ENCODE peak calls at places on chromosome 5, in seven cellular contexts. One of them, this sample, is unnamed.

GRCh38 chr5:110441035-110441434 is 285.4 kb downstream of the TMEM232 start:
- DNase-seq in AG10803: peak
- DNase-seq in amniotic stem cell: peak
- DNase-seq in activated naive CD8-positive, alpha-beta T cell treated with anti-CD3 and anti-CD28 coated beads for 36 hours: no peak
- DNase-seq in left colon: no peak
- DNase-seq in COLO829: peak
- DNase-seq in posterior vena cava: no peak
- DNase-seq in this sample: no peak

GRCh38 chr5:139828207-139828895 is 32.7 kb downstream of the PSD2 start:
- DNase-seq in activated naive CD8-positive, alpha-beta T cell treated with anti-CD3 and anti-CD28 coated beads for 36 hours: no peak
- DNase-seq in COLO829: peak
- DNase-seq in left colon: no peak
- DNase-seq in posterior vena cava: peak
- DNase-seq in amniotic stem cell: no peak
- DNase-seq in AG10803: no peak
- DNase-seq in this sample: no peak

GRCh38 chr5:72232838-72233237 is 87.2 kb downstream of the MRPS27 start:
- DNase-seq in activated naive CD8-positive, alpha-beta T cell treated with anti-CD3 and anti-CD28 coated beads for 36 hours: no peak
- DNase-seq in left colon: no peak
- DNase-seq in amniotic stem cell: no peak
- DNase-seq in posterior vena cava: no peak
- DNase-seq in AG10803: no peak
- DNase-seq in COLO829: no peak
- DNase-seq in this sample: no peak

GRCh38 chr5:158487156-158487555 is 612.6 kb downstream of the EBF1 start:
- DNase-seq in posterior vena cava: no peak
- DNase-seq in activated naive CD8-positive, alpha-beta T cell treated with anti-CD3 and anti-CD28 coated beads for 36 hours: no peak
- DNase-seq in amniotic stem cell: no peak
- DNase-seq in COLO829: no peak
- DNase-seq in AG10803: peak
- DNase-seq in left colon: no peak
- DNase-seq in this sample: no peak

GRCh38 chr5:124162782-124163532 is 583.5 kb downstream of the ZNF608 start:
- DNase-seq in COLO829: peak
- DNase-seq in activated naive CD8-positive, alpha-beta T cell treated with anti-CD3 and anti-CD28 coated beads for 36 hours: peak
- DNase-seq in left colon: peak
- DNase-seq in posterior vena cava: no peak
- DNase-seq in AG10803: no peak
- DNase-seq in amniotic stem cell: no peak
- DNase-seq in this sample: peak

GRCh38 chr5:10034008-10034407 is 215.7 kb downstream of the ATPSCKMT start:
- DNase-seq in amniotic stem cell: no peak
- DNase-seq in activated naive CD8-positive, alpha-beta T cell treated with anti-CD3 and anti-CD28 coated beads for 36 hours: no peak
- DNase-seq in posterior vena cava: no peak
- DNase-seq in left colon: no peak
- DNase-seq in COLO829: no peak
- DNase-seq in AG10803: no peak
- DNase-seq in this sample: no peak

GRCh38 chr5:103402861-103403260 is 144.3 kb downstream of the MACIR start:
- DNase-seq in AG10803: no peak
- DNase-seq in amniotic stem cell: no peak
- DNase-seq in posterior vena cava: no peak
- DNase-seq in COLO829: no peak
- DNase-seq in left colon: no peak
- DNase-seq in activated naive CD8-positive, alpha-beta T cell treated with anti-CD3 and anti-CD28 coated beads for 36 hours: no peak
- DNase-seq in this sample: peak

GRCh38 chr5:95686661-95687060 is 3.9 kb upstream of the SPATA9 start:
- DNase-seq in AG10803: no peak
- DNase-seq in activated naive CD8-positive, alpha-beta T cell treated with anti-CD3 and anti-CD28 coated beads for 36 hours: no peak
- DNase-seq in left colon: no peak
- DNase-seq in amniotic stem cell: no peak
- DNase-seq in COLO829: no peak
- DNase-seq in posterior vena cava: no peak
- DNase-seq in this sample: no peak

GRCh38 chr5:93756372-93756771 is 15.0 kb upstream of the POU5F2 start:
- DNase-seq in amniotic stem cell: no peak
- DNase-seq in COLO829: no peak
- DNase-seq in left colon: no peak
- DNase-seq in posterior vena cava: no peak
- DNase-seq in AG10803: no peak
- DNase-seq in activated naive CD8-positive, alpha-beta T cell treated with anti-CD3 and anti-CD28 coated beads for 36 hours: no peak
- DNase-seq in this sample: peak

GRCh38 chr5:109844695-109845094 is 155.0 kb downstream of the MAN2A1 start:
- DNase-seq in AG10803: peak
- DNase-seq in amniotic stem cell: no peak
- DNase-seq in left colon: no peak
- DNase-seq in activated naive CD8-positive, alpha-beta T cell treated with anti-CD3 and anti-CD28 coated beads for 36 hours: no peak
- DNase-seq in posterior vena cava: no peak
- DNase-seq in COLO829: no peak
- DNase-seq in this sample: no peak

GRCh38 chr5:93163010-93163663 is 417.9 kb downstream of the NR2F1-AS1 start:
- DNase-seq in activated naive CD8-positive, alpha-beta T cell treated with anti-CD3 and anti-CD28 coated beads for 36 hours: no peak
- DNase-seq in posterior vena cava: no peak
- DNase-seq in left colon: no peak
- DNase-seq in AG10803: peak
- DNase-seq in COLO829: peak
- DNase-seq in amniotic stem cell: peak
- DNase-seq in this sample: no peak

GRCh38 chr5:138340008-138340407 is 1.9 kb downstream of the FAM53C start:
- DNase-seq in left colon: no peak
- DNase-seq in posterior vena cava: no peak
- DNase-seq in AG10803: no peak
- DNase-seq in COLO829: no peak
- DNase-seq in amniotic stem cell: no peak
- DNase-seq in activated naive CD8-positive, alpha-beta T cell treated with anti-CD3 and anti-CD28 coated beads for 36 hours: no peak
- DNase-seq in this sample: no peak

GRCh38 chr5:3317051-3317795 is 278.4 kb upstream of the IRX1 start:
- DNase-seq in left colon: no peak
- DNase-seq in posterior vena cava: no peak
- DNase-seq in AG10803: peak
- DNase-seq in activated naive CD8-positive, alpha-beta T cell treated with anti-CD3 and anti-CD28 coated beads for 36 hours: no peak
- DNase-seq in COLO829: no peak
- DNase-seq in amniotic stem cell: no peak
- DNase-seq in this sample: no peak

GRCh38 chr5:169873642-169874041 is 106.7 kb downstream of the INSYN2B start:
- DNase-seq in AG10803: peak
- DNase-seq in posterior vena cava: no peak
- DNase-seq in activated naive CD8-positive, alpha-beta T cell treated with anti-CD3 and anti-CD28 coated beads for 36 hours: no peak
- DNase-seq in left colon: no peak
- DNase-seq in amniotic stem cell: no peak
- DNase-seq in COLO829: no peak
- DNase-seq in this sample: no peak

GRCh38 chr5:54743997-54744788 is 226.6 kb downstream of the SNX18 start:
- DNase-seq in activated naive CD8-positive, alpha-beta T cell treated with anti-CD3 and anti-CD28 coated beads for 36 hours: no peak
- DNase-seq in AG10803: peak
- DNase-seq in posterior vena cava: no peak
- DNase-seq in COLO829: peak
- DNase-seq in amniotic stem cell: peak
- DNase-seq in left colon: peak
- DNase-seq in this sample: peak

GRCh38 chr5:125200842-125201373 is 454.5 kb upstream of the ZNF608 start:
- DNase-seq in COLO829: no peak
- DNase-seq in amniotic stem cell: no peak
- DNase-seq in posterior vena cava: no peak
- DNase-seq in activated naive CD8-positive, alpha-beta T cell treated with anti-CD3 and anti-CD28 coated beads for 36 hours: no peak
- DNase-seq in AG10803: no peak
- DNase-seq in left colon: no peak
- DNase-seq in this sample: no peak

This sample was measured in pancreas.